ENCODE peak calls at places on chromosomes 4 and X, in four cellular contexts. N, V, C and I are unnamed samples.

GRCh38 chr4:92266521-92266920 is 37.2 kb upstream of the GRID2 start:
- DNase-seq in N (no peak), V (no peak), C (no peak), I (no peak)

GRCh38 chrX:117743469-117744251 is 372.9 kb downstream of the KLHL13 start:
- DNase-seq in N (no peak), V (no peak), C (no peak), I (peak; percentile 0)

GRCh38 chr4:138202686-138203085 is 39.5 kb downstream of the SLC7A11 start:
- DNase-seq in N (no peak), V (no peak), C (no peak), I (no peak)

GRCh38 chrX:82734140-82734539 is 774.0 kb upstream of the POU3F4 start:
- DNase-seq in N (no peak), V (no peak), C (no peak), I (no peak)

GRCh38 chrX:151004085-151004484 is 20.9 kb downstream of the HMGB3 start:
- DNase-seq in N (no peak), V (no peak), C (no peak), I (peak; percentile 9)

GRCh38 chrX:13661735-13662536 is 9.0 kb downstream of the TCEANC start:
- DNase-seq in N (no peak), V (no peak), C (no peak), I (no peak)

GRCh38 chr4:13640149-13640671 is 12.7 kb upstream of the BOD1L1 start:
- DNase-seq in N (no peak), V (no peak), C (no peak), I (no peak)

GRCh38 chr4:146336413-146336807 is 122.1 kb downstream of the REELD1 start:
- DNase-seq in N (no peak), V (no peak), C (no peak), I (no peak)

GRCh38 chr4:52646096-52646495 is 13.0 kb downstream of the USP46 start:
- DNase-seq in N (no peak), V (no peak), C (no peak), I (no peak)

GRCh38 chr4:13535118-13535517 is 9.2 kb downstream of the NKX3-2 start:
- DNase-seq in N (no peak), V (no peak), C (no peak), I (no peak)

GRCh38 chr4:158873795-158874359 is 105.1 kb downstream of the FNIP2 start:
- DNase-seq in N (peak; percentile 17), V (no peak), C (no peak), I (peak; percentile 46)

GRCh38 chrX:152819732-152820131 is 10.8 kb downstream of the CETN2 start:
- DNase-seq in N (no peak), V (no peak), C (no peak), I (no peak)

GRCh38 chr4:147682755-147683154 is 1.2 kb downstream of the PRMT9 start:
- DNase-seq in N (no peak), V (no peak), C (no peak), I (peak; percentile 14)

GRCh38 chrX:38262715-38263620 is 42.3 kb upstream of the SRPX start:
- DNase-seq in N (no peak), V (no peak), C (no peak), I (no peak)

GRCh38 chr4:25065901-25066610 is 35.3 kb upstream of the LGI2 start:
- DNase-seq in N (no peak), V (no peak), C (no peak), I (no peak)

GRCh38 chrX:13123857-13124345 is 79.5 kb upstream of the FAM9C start:
- DNase-seq in N (no peak), V (no peak), C (no peak), I (no peak)

GRCh38 chr4:16745009-16745408 is 153.4 kb downstream of the LDB2 start:
- DNase-seq in N (no peak), V (no peak), C (peak; percentile 33), I (no peak)

GRCh38 chr4:154958621-154959358 is 177.7 kb downstream of the RBM46 start:
- DNase-seq in N (no peak), V (peak; percentile 73), C (no peak), I (no peak)

GRCh38 chr4:7902826-7903225 is 36.8 kb downstream of the AFAP1 start:
- DNase-seq in N (no peak), V (no peak), C (no peak), I (no peak)

GRCh38 chr4:7297881-7298280 is 105.5 kb downstream of the SORCS2 start:
- DNase-seq in N (no peak), V (no peak), C (no peak), I (no peak)

GRCh38 chrX:80929251-80929650 is 119.6 kb upstream of the BRWD3 start:
- DNase-seq in N (no peak), V (no peak), C (no peak), I (no peak)

GRCh38 chr4:150108693-150109092 is 30.4 kb downstream of the DCLK2 start:
- DNase-seq in N (no peak), V (no peak), C (no peak), I (no peak)

GRCh38 chr4:3300198-3300671 is 7.4 kb downstream of the RGS12 start:
- DNase-seq in N (no peak), V (no peak), C (no peak), I (no peak)

GRCh38 chrX:33204889-33205288 is 6.5 kb downstream of the DMD start:
- DNase-seq in N (no peak), V (peak; percentile 21), C (no peak), I (no peak)

GRCh38 chr4:70158576-70158975 is 4.5 kb downstream of the PRR27 start:
- DNase-seq in N (no peak), V (no peak), C (no peak), I (no peak)

GRCh38 chr4:55444822-55445221 is 49.1 kb downstream of the TMEM165 start:
- DNase-seq in N (no peak), V (no peak), C (no peak), I (peak; percentile 41)

GRCh38 chr4:62204136-62204535 is 1004.0 kb downstream of the ADGRL3 start:
- DNase-seq in N (no peak), V (no peak), C (no peak), I (no peak)

GRCh38 chr4:26671111-26671510 is 87.2 kb downstream of the TBC1D19 start:
- DNase-seq in N (no peak), V (no peak), C (no peak), I (no peak)

GRCh38 chrX:106742831-106743230 is 16.3 kb downstream of the RNF128 start:
- DNase-seq in N (no peak), V (no peak), C (no peak), I (no peak)

GRCh38 chr4:8340721-8341680 is 71.4 kb downstream of the HTRA3 start:
- DNase-seq in N (no peak), V (peak; percentile 93), C (peak; percentile 74), I (no peak)

GRCh38 chr4:6546681-6547447 is 28.1 kb upstream of the MAN2B2 start:
- DNase-seq in N (peak; percentile 20), V (peak; percentile 40), C (no peak), I (peak; percentile 90)

GRCh38 chrX:17025903-17026302 is 79.4 kb downstream of the REPS2 start:
- DNase-seq in N (no peak), V (no peak), C (no peak), I (no peak)

GRCh38 chr4:163755013-163755412 is 260.5 kb downstream of the TMA16 start:
- DNase-seq in N (no peak), V (no peak), C (no peak), I (no peak)

GRCh38 chr4:6681191-6681590 is 12.5 kb upstream of the S100P start:
- DNase-seq in N (no peak), V (no peak), C (no peak), I (no peak)

GRCh38 chrX:2474280-2474962 is 26.4 kb downstream of the DHRSX start:
- DNase-seq in N (no peak), V (no peak), C (no peak), I (no peak)

GRCh38 chr4:87461281-87461700 is 38.9 kb downstream of the NUDT9 start:
- DNase-seq in N (no peak), V (no peak), C (no peak), I (no peak)

GRCh38 chrX:38552721-38553120 is 8.6 kb upstream of the TSPAN7 start:
- DNase-seq in N (no peak), V (no peak), C (no peak), I (no peak)

GRCh38 chrX:106159861-106160282 is 8.2 kb upstream of the PWWP3B start:
- DNase-seq in N (no peak), V (no peak), C (no peak), I (no peak)

GRCh38 chrX:65828599-65828998 is 161.1 kb downstream of the MSN start:
- DNase-seq in N (no peak), V (no peak), C (no peak), I (no peak)

GRCh38 chrX:48961585-48962091 is 4.2 kb upstream of the OTUD5 start:
- DNase-seq in N (no peak), V (no peak), C (no peak), I (peak; percentile 96)
- TF ChIP-seq POLR2A in N (no peak), V (no peak), C (no peak), I (peak; percentile 74)

GRCh38 chr4:173167793-173168395 is 717 bp upstream of the GALNT7 start:
- DNase-seq in N (peak; percentile 47), V (no peak), C (no peak), I (peak; percentile 39)
- TF ChIP-seq POLR2A in N (no peak), V (no peak), C (no peak), I (no peak)

GRCh38 chr4:109702950-109703663 is at the start of gene CASP6:
- DNase-seq in N (peak; percentile 54), V (peak; percentile 93), C (peak; percentile 73), I (peak; percentile 91)
- TF ChIP-seq POLR2A in N (peak; percentile 42), V (no peak), C (no peak), I (peak; percentile 64)

GRCh38 chrX:155615938-155616337 is 3.2 kb upstream of the TMLHE start:
- DNase-seq in N (no peak), V (no peak), C (no peak), I (no peak)
- TF ChIP-seq POLR2A in N (no peak), V (no peak), C (no peak), I (no peak)

DNA sequence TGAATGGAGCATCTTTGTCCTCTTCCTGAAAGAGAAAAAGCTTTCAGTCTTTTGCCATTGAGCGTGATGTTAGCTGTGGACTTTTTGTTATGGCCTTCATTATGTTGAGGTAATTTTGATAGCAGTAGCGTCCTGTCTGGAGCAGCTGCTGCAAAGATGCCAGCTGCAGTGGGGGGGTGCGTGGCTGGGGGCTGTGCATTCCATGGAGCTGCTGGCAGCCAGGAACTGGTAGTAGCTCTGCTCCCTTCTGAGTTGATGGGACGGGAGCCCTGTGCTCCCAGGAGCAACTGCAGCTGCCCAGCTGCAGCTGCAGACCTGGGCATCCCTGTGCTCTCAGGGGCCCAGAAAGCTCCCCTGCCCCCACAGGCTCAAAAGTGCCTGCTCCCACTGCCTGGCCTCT is 50.4 kb downstream of the CCDC160 start:
- DNase-seq in N (no peak), V (no peak), C (no peak), I (no peak)
- TF ChIP-seq POLR2A in N (no peak), V (no peak), C (no peak), I (no peak)

DNA sequence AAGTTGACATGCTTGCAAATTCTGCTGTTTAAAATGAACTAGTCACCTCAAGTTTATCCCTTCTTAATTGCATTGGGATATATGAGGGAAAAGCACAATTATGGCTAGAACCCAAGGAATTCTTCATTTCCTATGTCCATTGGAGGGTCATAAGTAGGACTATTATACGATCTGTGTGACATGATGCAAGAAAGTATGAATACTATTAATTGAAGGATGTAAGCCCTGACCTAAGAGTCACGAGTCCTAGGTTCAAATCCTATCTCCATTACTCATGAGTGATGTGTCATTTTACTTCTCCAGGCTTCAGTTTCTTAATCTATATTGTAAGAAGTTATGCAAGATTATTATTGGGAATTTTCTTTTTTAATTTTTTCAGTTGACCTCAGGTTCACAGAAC is 542.9 kb upstream of the GRIA3 start:
- DNase-seq in N (no peak), V (no peak), C (no peak), I (no peak)
- TF ChIP-seq POLR2A in N (no peak), V (no peak), C (no peak), I (no peak)